ENCODE peak calls at places on chromosomes 5 and 9, in five cellular contexts. One of them, this sample, is unnamed.

GRCh38 chr9:127444921-127445850 is 6.0 kb downstream of the RPL12 start:
- DNase-seq in NCI-H510A treated with DMSO at 0.1 percent for 48 hours: no peak
- DNase-seq in GM23338: peak
- DNase-seq in AG04449: no peak
- DNase-seq in substantia nigra: no peak
- DNase-seq in this sample: no peak

GRCh38 chr5:18483386-18483785 is 849.1 kb downstream of the TAF11L14 start:
- DNase-seq in AG04449: no peak
- DNase-seq in NCI-H510A treated with DMSO at 0.1 percent for 48 hours: no peak
- DNase-seq in substantia nigra: no peak
- DNase-seq in GM23338: peak
- DNase-seq in this sample: no peak

GRCh38 chr5:19739691-19740090 is 248.3 kb downstream of the CDH18 start:
- DNase-seq in substantia nigra: no peak
- DNase-seq in GM23338: no peak
- DNase-seq in NCI-H510A treated with DMSO at 0.1 percent for 48 hours: no peak
- DNase-seq in AG04449: no peak
- DNase-seq in this sample: no peak

GRCh38 chr9:105637787-105638395 is 24.4 kb upstream of the TAL2 start:
- DNase-seq in AG04449: no peak
- DNase-seq in NCI-H510A treated with DMSO at 0.1 percent for 48 hours: no peak
- DNase-seq in substantia nigra: no peak
- DNase-seq in GM23338: peak
- DNase-seq in this sample: no peak

GRCh38 chr5:74107899-74108298 is 481.9 kb downstream of the ARHGEF28 start:
- DNase-seq in substantia nigra: no peak
- DNase-seq in AG04449: no peak
- DNase-seq in NCI-H510A treated with DMSO at 0.1 percent for 48 hours: no peak
- DNase-seq in GM23338: no peak
- DNase-seq in this sample: no peak

GRCh38 chr5:106113922-106114321 is 1556.8 kb downstream of the EFNA5 start:
- DNase-seq in GM23338: peak
- DNase-seq in substantia nigra: no peak
- DNase-seq in AG04449: no peak
- DNase-seq in NCI-H510A treated with DMSO at 0.1 percent for 48 hours: no peak
- DNase-seq in this sample: no peak

GRCh38 chr5:15791274-15791673 is 291.3 kb downstream of the FBXL7 start:
- DNase-seq in AG04449: no peak
- DNase-seq in substantia nigra: no peak
- DNase-seq in GM23338: no peak
- DNase-seq in NCI-H510A treated with DMSO at 0.1 percent for 48 hours: no peak
- DNase-seq in this sample: no peak

GRCh38 chr9:107286057-107286456 is 3.0 kb downstream of the RAD23B start:
- DNase-seq in NCI-H510A treated with DMSO at 0.1 percent for 48 hours: peak
- DNase-seq in substantia nigra: no peak
- DNase-seq in AG04449: no peak
- DNase-seq in GM23338: no peak
- DNase-seq in this sample: no peak

GRCh38 chr5:110785356-110785755 is 46.5 kb downstream of the SLC25A46 start:
- DNase-seq in substantia nigra: no peak
- DNase-seq in AG04449: peak
- DNase-seq in NCI-H510A treated with DMSO at 0.1 percent for 48 hours: no peak
- DNase-seq in GM23338: no peak
- DNase-seq in this sample: no peak

GRCh38 chr9:101569736-101570501 is 24.9 kb downstream of the PPP3R2 start:
- DNase-seq in AG04449: no peak
- DNase-seq in GM23338: no peak
- DNase-seq in substantia nigra: no peak
- DNase-seq in NCI-H510A treated with DMSO at 0.1 percent for 48 hours: no peak
- DNase-seq in this sample: no peak